ENCODE peak calls at places on chromosomes 13 and 19, in nine cellular contexts. H is AG04450; X is activated T-cell treated with anti-CD3 and anti-CD28 coated beads, Interleukin-2, amount 50 U/mL, for 48 hours; T is GM04504; D is upper lobe of right lung; K is SIG-M5; P is GM23338; I is nephron progenitor cell; Q is naive thymus-derived CD8-positive, alpha-beta T cell. M is an unnamed sample.

GRCh38 chr19:58261968-58262921 is 16.5 kb upstream of the ZNF8 start:
- DNase-seq in H (no peak), X (peak), T (no peak), D (no peak), K (no peak), P (peak), I (no peak), Q (no peak), M (no peak)

GRCh38 chr19:10568444-10568825 is 344 bp downstream of the CDKN2D start:
- DNase-seq in H (no peak), X (no peak), T (no peak), D (peak), K (no peak), P (peak), I (no peak), Q (no peak), M (no peak)

GRCh38 chr13:50677687-50678463 is 165.6 kb downstream of the DLEU7 start:
- DNase-seq in H (no peak), X (no peak), T (no peak), D (no peak), K (no peak), P (no peak), I (no peak), Q (no peak), M (peak)

GRCh38 chr13:107373551-107373950 is 805.6 kb upstream of the ARGLU1 start:
- DNase-seq in H (peak), X (no peak), T (peak), D (no peak), K (no peak), P (peak), I (no peak), Q (no peak), M (no peak)

GRCh38 chr19:14540741-14541525 is 11.5 kb downstream of the TECR start:
- DNase-seq in H (no peak), X (no peak), T (no peak), D (no peak), K (no peak), P (no peak), I (no peak), Q (no peak), M (no peak)

GRCh38 chr13:41554626-41555386 is 97.5 kb downstream of the RGCC start:
- DNase-seq in H (no peak), X (peak), T (no peak), D (no peak), K (no peak), P (no peak), I (no peak), Q (no peak), M (no peak)

GRCh38 chr19:38130399-38130798 is 93.6 kb downstream of the DPF1 start:
- DNase-seq in H (no peak), X (no peak), T (no peak), D (no peak), K (no peak), P (no peak), I (no peak), Q (no peak), M (no peak)

GRCh38 chr19:41264581-41265375 is 606 bp downstream of the HNRNPUL1 start:
- DNase-seq in H (no peak), X (peak), T (no peak), D (peak), K (no peak), P (peak), I (peak), Q (peak), M (peak)